ENCODE peak calls at places on chromosomes 6 and 20, in ten cellular contexts. J is GM19239; W is activated T-helper 9 cell treated with anti-CD3 and anti-CD28 coated beads, Interleukin-2, amount 50 U/mL, for 16 hours; G is stimulated activated CD4-positive, alpha-beta T cell treated with anti-CD3 and anti-CD28 coated beads, Interleukin-12 subunit alpha, Interleukin-12 subunit beta, amount 100 ng/mL, for 4 hours; N is Peyer's patch; E is left ventricle myocardium superior; F is neural crest cell; S is RWPE1; P is SW 1271; C is lung microvascular endothelial cell. O is an unnamed sample.

GRCh38 chr20:64153410-64153809 is 10.8 kb upstream of the MYT1 start:
- DNase-seq in C (no peak), E (no peak), F (no peak), P (no peak), W (no peak), S (no peak), G (no peak), J (no peak), N (no peak), O (no peak)

GRCh38 chr6:90458353-90459224 is 128.3 kb downstream of the MAP3K7 start:
- DNase-seq in J (no peak), W (peak; percentile 70), C (peak; percentile 54), F (no peak), E (no peak), N (peak; percentile 56), G (peak; percentile 68), P (no peak), S (no peak), O (no peak)

GRCh38 chr6:130852844-130853554 is 25.8 kb downstream of the SMLR1 start:
- DNase-seq in J (no peak), N (no peak), F (no peak), W (no peak), E (no peak), S (no peak), C (no peak), G (no peak), P (no peak), O (no peak)

GRCh38 chr20:25739615-25740320 is 43.1 kb upstream of the ZNF337 start:
- DNase-seq in W (no peak), G (no peak), P (peak; percentile 91), C (peak; percentile 49), E (no peak), J (no peak), S (peak; percentile 35), N (no peak), F (no peak), O (no peak)

GRCh38 chr6:116287668-116288282 is 8.0 kb upstream of the TSPYL1 start:
- DNase-seq in C (peak; percentile 70), E (no peak), F (no peak), W (no peak), P (peak; percentile 65), G (no peak), N (no peak), J (no peak), S (peak; percentile 33), O (no peak)

GRCh38 chr20:13494019-13494418 is 144.7 kb downstream of the TASP1 start:
- DNase-seq in C (peak; percentile 30), E (no peak), F (no peak), N (no peak), J (no peak), S (no peak), P (no peak), G (no peak), W (no peak), O (no peak)

GRCh38 chr6:40965046-40965445 is 74.0 kb downstream of the UNC5CL start:
- DNase-seq in G (no peak), J (no peak), C (no peak), W (no peak), N (no peak), E (no peak), P (no peak), F (no peak), S (no peak), O (no peak)

GRCh38 chr20:41476013-41476441 is 109.4 kb upstream of the EMILIN3 start:
- DNase-seq in S (peak; percentile 51), W (no peak), C (peak; percentile 91), F (no peak), J (no peak), P (peak; percentile 27), E (no peak), N (no peak), G (no peak), O (no peak)

GRCh38 chr6:88919032-88919431 is 44.4 kb downstream of the RNGTT start:
- DNase-seq in C (peak; percentile 8), J (no peak), N (no peak), E (no peak), S (no peak), W (no peak), F (no peak), P (no peak), G (no peak), O (no peak)

GRCh38 chr6:6610031-6610591 is 21.6 kb downstream of the LY86 start:
- DNase-seq in J (peak; percentile 92), N (peak; percentile 81), C (no peak), P (no peak), F (no peak), S (no peak), G (peak; percentile 24), W (no peak), E (no peak), O (no peak)

GRCh38 chr6:110419028-110419739 is 3.8 kb upstream of the DDO start:
- DNase-seq in P (no peak), F (no peak), J (no peak), W (no peak), C (no peak), G (no peak), S (no peak), N (no peak), E (no peak), O (no peak)

GRCh38 chr20:6533828-6534388 is 233.6 kb upstream of the BMP2 start:
- DNase-seq in S (no peak), P (no peak), E (peak; percentile 25), F (no peak), G (no peak), C (no peak), J (no peak), W (no peak), N (no peak), O (no peak)

GRCh38 chr6:142030115-142030619 is 102.6 kb upstream of the GJE1 start:
- DNase-seq in N (no peak), G (no peak), P (no peak), E (no peak), J (no peak), S (no peak), F (no peak), W (no peak), C (peak; percentile 34), O (no peak)

GRCh38 chr20:50029697-50030428 is 47.1 kb downstream of the SNAI1 start:
- DNase-seq in G (no peak), P (peak; percentile 30), N (no peak), E (peak; percentile 61), C (peak; percentile 97), J (no peak), W (no peak), S (peak; percentile 54), F (no peak), O (peak; percentile 77)

GRCh38 chr20:19692685-19693119 is 65.4 kb upstream of the RIN2 start:
- DNase-seq in C (peak; percentile 52), F (peak; percentile 69), N (peak; percentile 84), P (peak; percentile 44), W (peak; percentile 15), E (peak; percentile 75), G (peak; percentile 41), S (peak; percentile 83), J (peak; percentile 28), O (peak; percentile 60)

O was measured in psoas muscle.